ENCODE peak calls at places on chromosome 4, in four cellular contexts. F is astrocyte of the hippocampus; U is CD4-positive, alpha-beta T cell; Y is IMR-90. L is an unnamed sample.
A peak's percentile ranks its signal among the peaks of the same experiment; 100 is the strongest.

GRCh38 chr4:6232836-6233785 is 32.8 kb upstream of the JAKMIP1 start:
- DNase-seq in F (no peak), U (no peak), Y (no peak), L (no peak)

GRCh38 chr4:128354205-128354821 is 66.7 kb upstream of the PGRMC2 start:
- DNase-seq in F (peak; percentile 89), U (no peak), Y (peak; percentile 97), L (peak; percentile 25)

GRCh38 chr4:149914521-149915115 is 99.0 kb upstream of the IQCM start:
- DNase-seq in F (peak; percentile 75), U (no peak), Y (peak; percentile 68), L (no peak)

GRCh38 chr4:76772498-76773106 is 125.3 kb downstream of the SOWAHB start:
- DNase-seq in F (peak; percentile 69), U (no peak), Y (peak; percentile 87), L (no peak)

GRCh38 chr4:41158274-41158673 is 56.1 kb downstream of the APBB2 start:
- DNase-seq in F (no peak), U (no peak), Y (peak; percentile 15), L (no peak)

GRCh38 chr4:123784626-123785025 is 388.0 kb downstream of the SPRY1 start:
- DNase-seq in F (no peak), U (no peak), Y (no peak), L (no peak)

GRCh38 chr4:182449186-182449880 is 206.1 kb downstream of the TENM3 start:
- DNase-seq in F (peak; percentile 23), U (no peak), Y (peak; percentile 49), L (no peak)

GRCh38 chr4:54368861-54369260 is 139.8 kb downstream of the PDGFRA start:
- DNase-seq in F (no peak), U (no peak), Y (peak; percentile 60), L (no peak)

GRCh38 chr4:5888706-5889696 is 3.9 kb downstream of the CRMP1 start:
- DNase-seq in F (no peak), U (no peak), Y (no peak), L (no peak)

GRCh38 chr4:3239998-3240920 is 8.7 kb upstream of the MSANTD1 start:
- DNase-seq in F (no peak), U (no peak), Y (no peak), L (no peak)

GRCh38 chr4:148043990-148044645 is 312.2 kb downstream of the ARHGAP10 start:
- DNase-seq in F (no peak), U (no peak), Y (no peak), L (no peak)

GRCh38 chr4:149604827-149605226 is 210.8 kb downstream of the IQCM start:
- DNase-seq in F (no peak), U (no peak), Y (no peak), L (no peak)

GRCh38 chr4:101791189-101791572 is 651 bp downstream of the BANK1 start:
- DNase-seq in F (no peak), U (no peak), Y (no peak), L (no peak)

GRCh38 chr4:38983756-38984647 is 48.2 kb downstream of the TMEM156 start:
- DNase-seq in F (peak; percentile 66), U (no peak), Y (peak; percentile 56), L (peak; percentile 64)

GRCh38 chr4:185915271-185915670 is 103.3 kb upstream of the SORBS2 start:
- DNase-seq in F (no peak), U (no peak), Y (no peak), L (no peak)

GRCh38 chr4:99033956-99034355 is 38.4 kb downstream of the METAP1 start:
- DNase-seq in F (peak; percentile 70), U (no peak), Y (peak; percentile 19), L (no peak)

GRCh38 chr4:48778431-48779094 is 1.5 kb downstream of the FRYL start:
- DNase-seq in F (peak; percentile 26), U (no peak), Y (peak; percentile 57), L (no peak)

GRCh38 chr4:111780965-111781364 is 364.3 kb upstream of the FAM241A start:
- DNase-seq in F (no peak), U (no peak), Y (no peak), L (no peak)

GRCh38 chr4:8409271-8410065 is 31.1 kb downstream of the ACOX3 start:
- DNase-seq in F (no peak), U (no peak), Y (no peak), L (no peak)

L was measured in stromal cell of bone marrow.